ENCODE peak calls at places on chromosomes 7 and 10, in eight cellular contexts. Q is H1, J is heart left ventricle, R is GM20000, V is GM12865, F is psoas muscle, U is ovary, I is lower lobe of right lung. M is an unnamed sample.

GRCh38 chr7:155653773-155654172 is 9.3 kb downstream of the RBM33 start:
- DNase-seq in Q (no peak), J (no peak), R (no peak), V (no peak), F (no peak), U (no peak), I (peak), M (no peak)

GRCh38 chr7:27115161-27116018 is 12.9 kb upstream of the HOXA2 start:
- DNase-seq in Q (peak), J (no peak), R (no peak), V (no peak), F (peak), U (no peak), I (no peak), M (peak)

GRCh38 chr7:118040562-118040961 is 143.4 kb upstream of the LSM8 start:
- DNase-seq in Q (no peak), J (no peak), R (peak), V (no peak), F (no peak), U (no peak), I (no peak), M (no peak)

GRCh38 chr10:35606423-35606822 is 1.3 kb downstream of the GJD4 start:
- DNase-seq in Q (no peak), J (no peak), R (no peak), V (no peak), F (no peak), U (no peak), I (no peak), M (no peak)

GRCh38 chr7:101245147-101245668 is 327 bp upstream of the FIS1 start:
- DNase-seq in Q (no peak), J (no peak), R (peak), V (no peak), F (no peak), U (no peak), I (no peak), M (no peak)

GRCh38 chr10:77661100-77661499 is 23.5 kb upstream of the KCNMA1 start:
- DNase-seq in Q (peak), J (no peak), R (no peak), V (no peak), F (no peak), U (no peak), I (no peak), M (no peak)

GRCh38 chr7:25831901-25832411 is 320.0 kb upstream of the NFE2L3 start:
- DNase-seq in Q (no peak), J (no peak), R (no peak), V (no peak), F (no peak), U (no peak), I (no peak), M (no peak)

GRCh38 chr7:76310102-76310957 is 7.9 kb downstream of the HSPB1 start:
- DNase-seq in Q (no peak), J (no peak), R (no peak), V (no peak), F (no peak), U (no peak), I (no peak), M (peak)

GRCh38 chr10:43785252-43785651 is 136.6 kb upstream of the ZNF32 start:
- DNase-seq in Q (no peak), J (no peak), R (no peak), V (peak), F (no peak), U (no peak), I (no peak), M (no peak)

GRCh38 chr7:82745117-82745516 is 301.5 kb upstream of the CACNA2D1 start:
- DNase-seq in Q (no peak), J (no peak), R (no peak), V (no peak), F (no peak), U (no peak), I (no peak), M (no peak)

GRCh38 chr7:4667776-4668509 is 14.2 kb upstream of the FOXK1 start:
- DNase-seq in Q (no peak), J (no peak), R (no peak), V (no peak), F (no peak), U (no peak), I (no peak), M (no peak)

GRCh38 chr10:112985701-112986510 is 35.9 kb downstream of the TCF7L2 start:
- DNase-seq in Q (no peak), J (no peak), R (no peak), V (peak), F (no peak), U (no peak), I (no peak), M (no peak)

GRCh38 chr10:67622984-67623383 is 73.0 kb downstream of the CTNNA3 start:
- DNase-seq in Q (no peak), J (no peak), R (no peak), V (no peak), F (no peak), U (no peak), I (no peak), M (no peak)

GRCh38 chr7:73515184-73515583 is 6.9 kb downstream of the BAZ1B start:
- DNase-seq in Q (no peak), J (no peak), R (no peak), V (no peak), F (no peak), U (no peak), I (no peak), M (no peak)

GRCh38 chr10:3720228-3721019 is 64.6 kb downstream of the KLF6 start:
- DNase-seq in Q (no peak), J (peak), R (no peak), V (peak), F (peak), U (no peak), I (peak), M (no peak)

GRCh38 chr7:81470084-81470723 is 299.6 kb downstream of the HGF start:
- DNase-seq in Q (peak), J (peak), R (peak), V (peak), F (peak), U (peak), I (peak), M (peak)

GRCh38 chr7:106795171-106795876 is 69.8 kb upstream of the PIK3CG start:
- DNase-seq in Q (no peak), J (no peak), R (no peak), V (peak), F (no peak), U (no peak), I (no peak), M (no peak)

GRCh38 chr7:128104109-128104742 is 73.0 kb upstream of the LRRC4 start:
- DNase-seq in Q (no peak), J (no peak), R (peak), V (peak), F (peak), U (peak), I (peak), M (no peak)

GRCh38 chr7:85529831-85530230 is 343.0 kb upstream of the SEMA3D start:
- DNase-seq in Q (no peak), J (no peak), R (no peak), V (no peak), F (no peak), U (no peak), I (no peak), M (no peak)

GRCh38 chr10:97509120-97509670 is 10.5 kb downstream of the UBTD1 start:
- DNase-seq in Q (no peak), J (no peak), R (no peak), V (no peak), F (no peak), U (no peak), I (no peak), M (no peak)

GRCh38 chr7:100584677-100585510 is 1.0 kb downstream of the LRCH4 start:
- DNase-seq in Q (no peak), J (peak), R (no peak), V (no peak), F (no peak), U (no peak), I (peak), M (peak)

GRCh38 chr10:809671-810350 is 120.3 kb upstream of the DIP2C start:
- DNase-seq in Q (no peak), J (peak), R (no peak), V (no peak), F (no peak), U (no peak), I (no peak), M (no peak)

GRCh38 chr10:14843327-14843988 is 5.4 kb downstream of the HSPA14 start:
- DNase-seq in Q (no peak), J (no peak), R (no peak), V (no peak), F (no peak), U (no peak), I (no peak), M (no peak)

GRCh38 chr10:124342821-124343170 is 75.9 kb downstream of the OAT start:
- DNase-seq in Q (no peak), J (no peak), R (no peak), V (no peak), F (no peak), U (no peak), I (no peak), M (no peak)

GRCh38 chr10:124345521-124345920 is 73.2 kb downstream of the OAT start:
- DNase-seq in Q (no peak), J (no peak), R (no peak), V (no peak), F (no peak), U (no peak), I (no peak), M (no peak)

GRCh38 chr10:124342136-124342820 is 76.4 kb downstream of the OAT start:
- DNase-seq in Q (no peak), J (no peak), R (no peak), V (no peak), F (no peak), U (no peak), I (no peak), M (no peak)

GRCh38 chr10:124343351-124344265 is 75.1 kb downstream of the OAT start:
- DNase-seq in Q (no peak), J (no peak), R (no peak), V (no peak), F (no peak), U (no peak), I (no peak), M (no peak)

DNA sequence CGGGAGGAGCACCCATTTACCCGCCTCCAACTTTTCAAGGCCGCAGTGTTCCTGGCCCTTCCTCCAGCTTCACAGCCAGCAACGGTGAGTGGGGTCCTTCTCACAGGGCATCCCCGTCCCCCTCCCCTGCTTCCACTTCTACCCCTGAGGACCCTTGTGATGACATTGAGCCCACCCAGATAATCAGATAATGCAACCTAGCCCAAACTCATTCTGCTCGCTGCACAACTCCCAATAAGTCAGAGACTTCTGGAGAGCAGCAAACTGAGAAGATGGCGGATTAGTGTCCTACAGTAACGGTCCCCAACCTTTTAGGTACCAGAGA is 74.5 kb downstream of the OAT start:
- DNase-seq in Q (no peak), J (no peak), R (no peak), V (no peak), F (no peak), U (no peak), I (no peak), M (no peak)
- TF ChIP-seq CTCF in Q (no peak), J (no peak), R (no peak), V (no peak), F (no peak), U (no peak), I (no peak), M (no peak)

GRCh38 chr7:91247497-91247896 is 16.7 kb upstream of the FZD1 start:
- DNase-seq in Q (no peak), J (no peak), R (no peak), V (no peak), F (no peak), U (no peak), I (no peak), M (no peak)
- TF ChIP-seq CTCF in Q (no peak), J (no peak), R (no peak), V (no peak), F (no peak), U (no peak), I (no peak), M (no peak)

GRCh38 chr7:93176961-93177580 is 28.9 kb upstream of the SAMD9L start:
- DNase-seq in Q (no peak), J (no peak), R (no peak), V (no peak), F (no peak), U (no peak), I (no peak), M (no peak)

GRCh38 chr7:93175219-93175618 is 27.0 kb upstream of the SAMD9L start:
- DNase-seq in Q (no peak), J (no peak), R (no peak), V (no peak), F (no peak), U (no peak), I (no peak), M (no peak)

GRCh38 chr7:93179173-93179572 is 31.0 kb upstream of the SAMD9L start:
- DNase-seq in Q (no peak), J (no peak), R (no peak), V (no peak), F (no peak), U (no peak), I (no peak), M (no peak)

GRCh38 chr7:93172683-93173082 is 24.5 kb upstream of the SAMD9L start:
- DNase-seq in Q (no peak), J (no peak), R (no peak), V (no peak), F (no peak), U (no peak), I (no peak), M (no peak)

GRCh38 chr7:93178213-93178612 is 30.0 kb upstream of the SAMD9L start:
- DNase-seq in Q (no peak), J (no peak), R (no peak), V (no peak), F (no peak), U (no peak), I (no peak), M (no peak)
- TF ChIP-seq CTCF in Q (no peak), J (no peak), R (no peak), V (no peak), F (no peak), U (no peak), I (no peak), M (no peak)

GRCh38 chr7:2384354-2385243 is 18.8 kb upstream of the CHST12 start:
- DNase-seq in Q (no peak), J (no peak), R (no peak), V (no peak), F (peak), U (no peak), I (no peak), M (no peak)
- TF ChIP-seq CTCF in Q (peak), J (no peak), R (no peak), V (no peak), F (no peak), U (no peak), I (no peak), M (no peak)

GRCh38 chr10:23994459-23995046 is 214.4 kb upstream of the KIAA1217 start:
- DNase-seq in Q (peak), J (peak), R (peak), V (peak), F (peak), U (peak), I (peak), M (peak)
- TF ChIP-seq CTCF in Q (peak), J (peak), R (peak), V (peak), F (peak), U (peak), I (peak), M (peak)

GRCh38 chr7:64887756-64888508 is 15.1 kb upstream of the ZNF273 start:
- DNase-seq in Q (peak), J (peak), R (peak), V (no peak), F (no peak), U (no peak), I (peak), M (peak)
- TF ChIP-seq CTCF in Q (peak), J (peak), R (peak), V (peak), F (peak), U (no peak), I (peak), M (peak)

GRCh38 chr10:62463364-62463763 is 89.2 kb downstream of the ZNF365 start:
- DNase-seq in Q (no peak), J (no peak), R (no peak), V (no peak), F (no peak), U (no peak), I (no peak), M (no peak)
- TF ChIP-seq CTCF in Q (no peak), J (no peak), R (no peak), V (no peak), F (no peak), U (no peak), I (no peak), M (no peak)

DNA sequence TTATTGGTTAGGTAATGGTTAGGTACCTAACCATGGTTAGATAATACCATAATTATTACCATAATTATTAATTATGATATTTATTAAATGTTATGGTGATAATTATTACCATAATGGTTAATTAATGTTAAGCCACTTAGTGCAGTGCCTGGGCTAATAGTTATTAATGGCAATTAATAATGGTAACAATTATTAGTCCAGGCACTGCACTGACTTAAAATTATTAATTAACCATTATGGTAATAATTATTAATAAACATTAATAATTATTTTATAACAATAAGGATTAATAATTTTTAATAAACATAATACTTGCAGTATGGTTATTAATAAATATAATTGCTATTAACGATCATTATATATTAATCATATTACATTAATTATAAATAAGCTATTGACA is 604.0 kb downstream of the CALN1 start:
- DNase-seq in Q (no peak), J (no peak), R (no peak), V (no peak), F (no peak), U (no peak), I (no peak), M (no peak)
- TF ChIP-seq CTCF in Q (no peak), J (no peak), R (no peak), V (no peak), F (no peak), U (no peak), I (no peak), M (no peak)

GRCh38 chr7:8702807-8703206 is 269.4 kb downstream of the NXPH1 start:
- DNase-seq in Q (no peak), J (no peak), R (no peak), V (no peak), F (no peak), U (no peak), I (no peak), M (no peak)
- TF ChIP-seq CTCF in Q (peak), J (no peak), R (no peak), V (no peak), F (no peak), U (no peak), I (no peak), M (no peak)